ENCODE peak calls at places on chromosomes 7 and 10, in five cellular contexts. One of them, this sample, is unnamed.

GRCh38 chr10:27558612-27559020 is 54.5 kb downstream of the RAB18 start:
- DNase-seq in HCT116: peak
- DNase-seq in HepG2: peak
- DNase-seq in K562: peak
- DNase-seq in GM12878: no peak
- DNase-seq in this sample: peak

GRCh38 chr10:124532106-124532641 is 70.6 kb downstream of the LHPP start:
- DNase-seq in HCT116: peak
- DNase-seq in HepG2: peak
- DNase-seq in K562: peak
- DNase-seq in GM12878: no peak
- DNase-seq in this sample: no peak

GRCh38 chr7:494261-494687 is 25.4 kb downstream of the PDGFA start:
- DNase-seq in HCT116: no peak
- DNase-seq in HepG2: no peak
- DNase-seq in K562: peak
- DNase-seq in GM12878: no peak
- DNase-seq in this sample: peak

GRCh38 chr10:112006831-112007230 is 176.7 kb downstream of the GPAM start:
- DNase-seq in HCT116: no peak
- DNase-seq in HepG2: no peak
- DNase-seq in K562: no peak
- DNase-seq in GM12878: no peak
- DNase-seq in this sample: no peak

GRCh38 chr7:26653430-26653911 is 210.9 kb downstream of the SKAP2 start:
- DNase-seq in HCT116: no peak
- DNase-seq in HepG2: no peak
- DNase-seq in K562: no peak
- DNase-seq in GM12878: no peak
- DNase-seq in this sample: no peak

GRCh38 chr7:90626011-90626410 is 29.9 kb downstream of the CDK14 start:
- DNase-seq in HCT116: no peak
- DNase-seq in HepG2: no peak
- DNase-seq in K562: no peak
- DNase-seq in GM12878: no peak
- DNase-seq in this sample: no peak

GRCh38 chr10:13317474-13317873 is 17.6 kb upstream of the PHYH start:
- DNase-seq in HCT116: no peak
- DNase-seq in HepG2: no peak
- DNase-seq in K562: no peak
- DNase-seq in GM12878: no peak
- DNase-seq in this sample: no peak

GRCh38 chr7:110084177-110084807 is 1006.6 kb upstream of the LRRN3 start:
- DNase-seq in HCT116: no peak
- DNase-seq in HepG2: no peak
- DNase-seq in K562: no peak
- DNase-seq in GM12878: no peak
- DNase-seq in this sample: no peak

GRCh38 chr10:25177754-25178135 is 2.9 kb downstream of the GPR158 start:
- DNase-seq in HCT116: no peak
- DNase-seq in HepG2: no peak
- DNase-seq in K562: no peak
- DNase-seq in GM12878: no peak
- DNase-seq in this sample: no peak

GRCh38 chr7:152541892-152542291 is 106.1 kb upstream of the KMT2C start:
- DNase-seq in HCT116: no peak
- DNase-seq in HepG2: no peak
- DNase-seq in K562: no peak
- DNase-seq in GM12878: no peak
- DNase-seq in this sample: no peak

DNA sequence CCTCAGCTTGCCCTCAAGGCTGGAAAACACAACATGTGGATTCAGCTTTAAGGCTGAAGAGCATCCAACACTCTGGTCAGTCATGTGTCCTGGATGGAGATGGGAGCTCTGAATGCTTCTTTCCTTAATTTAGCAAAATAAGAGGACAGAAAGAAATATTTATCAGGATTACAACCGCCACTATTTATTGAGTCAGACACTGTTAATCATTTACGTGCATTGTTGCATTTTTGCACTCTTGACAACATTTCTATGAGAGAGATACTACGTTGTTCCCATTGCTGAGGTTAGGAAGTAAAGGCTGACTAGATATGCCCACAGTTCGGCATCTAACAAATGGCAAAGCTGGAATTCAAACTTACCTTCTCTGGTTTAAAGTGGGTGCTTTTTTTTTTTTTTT is 101.8 kb upstream of the KMT2C start:
- DNase-seq in HCT116: no peak
- DNase-seq in HepG2: no peak
- DNase-seq in K562: no peak
- DNase-seq in GM12878: no peak
- DNase-seq in this sample: no peak
- TF ChIP-seq REST in HCT116: no peak
- TF ChIP-seq REST in HepG2: no peak
- TF ChIP-seq REST in K562: no peak
- TF ChIP-seq REST in GM12878: no peak
- TF ChIP-seq REST in this sample: no peak

GRCh38 chr10:129136074-129136473 is 331.0 kb upstream of the MGMT start:
- DNase-seq in HCT116: no peak
- DNase-seq in HepG2: no peak
- DNase-seq in K562: no peak
- DNase-seq in GM12878: no peak
- DNase-seq in this sample: no peak

GRCh38 chr10:129131439-129132122 is 335.5 kb upstream of the MGMT start:
- DNase-seq in HCT116: no peak
- DNase-seq in HepG2: no peak
- DNase-seq in K562: no peak
- DNase-seq in GM12878: no peak
- DNase-seq in this sample: no peak

GRCh38 chr10:129141492-129141891 is 325.5 kb upstream of the MGMT start:
- DNase-seq in HCT116: no peak
- DNase-seq in HepG2: no peak
- DNase-seq in K562: no peak
- DNase-seq in GM12878: no peak
- DNase-seq in this sample: peak

GRCh38 chr10:129140861-129141260 is 326.2 kb upstream of the MGMT start:
- DNase-seq in HCT116: no peak
- DNase-seq in HepG2: no peak
- DNase-seq in K562: no peak
- DNase-seq in GM12878: no peak
- DNase-seq in this sample: peak

DNA sequence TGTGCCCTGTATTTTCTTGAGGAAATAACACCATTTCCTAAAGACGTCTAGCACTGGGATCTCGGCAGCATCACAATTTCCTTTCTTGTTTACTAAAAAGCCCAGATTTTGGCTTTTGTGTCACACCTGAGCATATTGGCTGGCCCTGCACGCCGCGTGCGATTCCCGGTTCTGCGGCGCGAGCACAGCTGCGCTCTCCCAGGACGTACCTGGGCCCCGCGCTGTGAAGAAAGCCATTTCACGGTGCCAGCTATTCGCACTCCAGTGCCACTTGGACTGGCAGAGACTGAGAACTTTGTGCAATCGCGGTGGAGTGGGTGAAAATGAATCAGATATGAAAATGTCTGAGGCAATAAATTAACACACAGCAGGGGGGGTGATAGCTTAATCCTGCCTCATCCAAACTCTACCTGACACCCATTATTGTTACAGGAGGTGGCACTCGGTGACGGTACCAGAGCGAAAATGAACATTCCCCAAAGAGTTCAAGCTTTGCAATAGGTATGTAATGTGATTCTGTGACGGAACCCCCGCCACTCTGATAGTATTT is 330.1 kb upstream of the MGMT start:
- DNase-seq in HCT116: no peak
- DNase-seq in HepG2: no peak
- DNase-seq in K562: no peak
- DNase-seq in GM12878: no peak
- DNase-seq in this sample: no peak
- H3K9ac ChIP-seq in HCT116: no peak
- H3K9ac ChIP-seq in HepG2: no peak
- H3K9ac ChIP-seq in K562: no peak
- H3K9ac ChIP-seq in GM12878: no peak
- H3K9ac ChIP-seq in this sample: no peak

GRCh38 chr7:73434701-73435069 is 1.1 kb downstream of the FZD9 start:
- DNase-seq in HCT116: no peak
- DNase-seq in HepG2: no peak
- DNase-seq in K562: no peak
- DNase-seq in GM12878: no peak
- DNase-seq in this sample: no peak
- TF ChIP-seq REST in HCT116: no peak
- TF ChIP-seq REST in HepG2: no peak
- TF ChIP-seq REST in K562: no peak
- TF ChIP-seq REST in GM12878: no peak
- TF ChIP-seq REST in this sample: no peak

GRCh38 chr7:31922883-31923282 is 147.3 kb downstream of the PDE1C start:
- DNase-seq in HCT116: no peak
- DNase-seq in HepG2: no peak
- DNase-seq in K562: no peak
- DNase-seq in GM12878: no peak
- DNase-seq in this sample: no peak

GRCh38 chr7:31924228-31924627 is 146.0 kb downstream of the PDE1C start:
- DNase-seq in HCT116: no peak
- DNase-seq in HepG2: no peak
- DNase-seq in K562: no peak
- DNase-seq in GM12878: no peak
- DNase-seq in this sample: no peak

DNA sequence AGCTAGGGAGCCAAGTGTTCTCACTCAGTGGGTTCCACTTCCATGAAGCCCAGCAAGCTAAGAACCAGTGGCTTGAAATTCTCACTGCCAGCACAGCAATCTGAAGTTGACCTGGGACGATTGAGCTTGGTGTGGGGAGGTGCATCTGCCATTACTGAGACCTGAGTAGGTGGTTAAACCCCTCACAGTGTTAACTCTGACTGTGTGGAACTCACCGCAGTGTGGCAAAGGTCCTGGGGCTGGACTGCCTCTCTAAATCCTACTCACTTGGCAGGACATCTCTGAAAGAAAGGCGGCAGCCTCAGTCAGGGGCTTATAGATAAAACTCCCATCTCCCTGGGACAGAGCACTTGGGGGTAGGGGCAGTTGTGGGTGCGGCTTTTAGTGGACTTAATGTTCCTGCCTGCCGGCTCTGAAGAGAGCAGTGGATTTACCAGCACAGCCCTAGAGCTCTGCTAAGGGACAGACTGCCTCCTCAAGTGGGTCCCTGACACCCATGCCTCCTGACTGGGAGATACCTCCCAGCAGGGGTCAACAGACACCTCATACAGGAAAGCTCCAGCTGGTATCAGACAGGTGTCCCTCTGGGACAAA is 143.1 kb downstream of the PDE1C start:
- DNase-seq in HCT116: no peak
- DNase-seq in HepG2: no peak
- DNase-seq in K562: no peak
- DNase-seq in GM12878: no peak
- DNase-seq in this sample: no peak
- H3K9ac ChIP-seq in HCT116: no peak
- H3K9ac ChIP-seq in HepG2: no peak
- H3K9ac ChIP-seq in K562: no peak
- H3K9ac ChIP-seq in GM12878: no peak
- H3K9ac ChIP-seq in this sample: no peak

GRCh38 chr10:101859530-101859929 is 15.9 kb upstream of the KCNIP2 start:
- DNase-seq in HCT116: no peak
- DNase-seq in HepG2: no peak
- DNase-seq in K562: no peak
- DNase-seq in GM12878: no peak
- DNase-seq in this sample: no peak

GRCh38 chr10:101851411-101852116 is 8.0 kb upstream of the KCNIP2 start:
- DNase-seq in HCT116: no peak
- DNase-seq in HepG2: no peak
- DNase-seq in K562: no peak
- DNase-seq in GM12878: no peak
- DNase-seq in this sample: no peak

GRCh38 chr10:101858723-101859500 is 15.3 kb upstream of the KCNIP2 start:
- DNase-seq in HCT116: no peak
- DNase-seq in HepG2: no peak
- DNase-seq in K562: no peak
- DNase-seq in GM12878: peak
- DNase-seq in this sample: no peak

GRCh38 chr10:101857802-101858476 is 14.3 kb upstream of the KCNIP2 start:
- DNase-seq in HCT116: no peak
- DNase-seq in HepG2: no peak
- DNase-seq in K562: no peak
- DNase-seq in GM12878: no peak
- DNase-seq in this sample: no peak

GRCh38 chr10:101856626-101857025 is 13.0 kb upstream of the KCNIP2 start:
- DNase-seq in HCT116: no peak
- DNase-seq in HepG2: no peak
- DNase-seq in K562: no peak
- DNase-seq in GM12878: no peak
- DNase-seq in this sample: no peak
- TF ChIP-seq REST in HCT116: no peak
- TF ChIP-seq REST in HepG2: no peak
- TF ChIP-seq REST in K562: no peak
- TF ChIP-seq REST in GM12878: no peak
- TF ChIP-seq REST in this sample: no peak

DNA sequence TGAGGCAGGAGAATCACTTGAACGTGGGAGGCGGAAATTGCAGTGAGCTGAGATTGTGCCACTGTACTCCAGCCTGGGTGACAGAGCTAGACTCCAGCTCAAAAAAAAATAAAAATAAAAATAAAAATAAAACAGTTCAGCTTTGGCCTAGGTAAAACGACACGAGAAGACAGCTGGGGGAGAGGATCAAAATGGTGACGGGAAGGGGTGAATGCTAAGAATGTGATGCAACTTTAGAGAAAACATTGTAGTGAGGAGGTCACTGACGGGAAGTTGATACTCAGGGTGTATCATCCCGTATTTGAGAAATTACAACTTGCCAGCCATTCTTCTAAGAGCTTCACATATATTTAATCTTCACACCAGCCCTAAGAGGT is 1.1 kb downstream of the NDST2 start:
- DNase-seq in HCT116: no peak
- DNase-seq in HepG2: no peak
- DNase-seq in K562: no peak
- DNase-seq in GM12878: no peak
- DNase-seq in this sample: no peak
- H3K9ac ChIP-seq in HCT116: peak
- H3K9ac ChIP-seq in HepG2: peak
- H3K9ac ChIP-seq in K562: peak
- H3K9ac ChIP-seq in GM12878: peak
- H3K9ac ChIP-seq in this sample: peak